ENCODE peak calls at places on chromosomes 5 and 9, in five cellular contexts. C, Q, N, S and T are unnamed samples. For H3K4me1, the result is how much of the 10 kb centered on the place peaks cover.

GRCh38 chr5:6810641-6811405 is 97.6 kb downstream of the TENT4A start:
- DNase-seq in C (no peak), N (no peak), Q (no peak), S (no peak), T (no peak)

GRCh38 chr5:170495796-170496195 is 8.0 kb upstream of the KCNIP1 start:
- DNase-seq in S (no peak), Q (no peak), C (no peak), N (no peak), T (no peak)

GRCh38 chr9:98142182-98142924 is 23.3 kb upstream of the TRIM14 start:
- DNase-seq in S (peak), Q (peak), C (no peak), N (no peak), T (no peak)

GRCh38 chr5:71651554-71651953 is 64.4 kb downstream of the MCCC2 start:
- DNase-seq in Q (no peak), C (no peak), N (no peak), S (no peak), T (no peak)

GRCh38 chr5:173283318-173284288 is 44.6 kb downstream of the STC2 start:
- DNase-seq in C (peak), S (peak), Q (peak), N (peak), T (no peak)

GRCh38 chr9:19026375-19026774 is 6.6 kb downstream of the SAXO1 start:
- DNase-seq in S (no peak), C (no peak), Q (no peak), N (no peak), T (no peak)

GRCh38 chr9:121453232-121453892 is 46.3 kb downstream of the GGTA1 start:
- DNase-seq in Q (no peak), N (no peak), S (no peak), C (no peak), T (no peak)

GRCh38 chr5:112863549-112863948 is 2.5 kb downstream of the SRP19 start:
- DNase-seq in N (no peak), C (no peak), Q (peak), S (no peak), T (no peak)

GRCh38 chr5:133878236-133878555 is 90.2 kb downstream of the C5orf15 start:
- DNase-seq in S (no peak), Q (no peak), N (no peak), C (no peak), T (no peak)

GRCh38 chr5:135236187-135236835 is 162.7 kb downstream of the MACROH2A1 start:
- DNase-seq in S (no peak), N (no peak), Q (no peak), C (no peak), T (no peak)

GRCh38 chr5:36150676-36151433 is 832 bp downstream of the LMBRD2 start:
- DNase-seq in N (peak), C (peak), Q (peak), S (no peak), T (peak)

GRCh38 chr9:129480705-129481104 is 140.2 kb downstream of the C9orf50 start:
- DNase-seq in S (no peak), Q (no peak), N (no peak), C (no peak), T (no peak)

GRCh38 chr9:129480227-129480626 is 140.7 kb downstream of the C9orf50 start:
- DNase-seq in S (no peak), Q (no peak), N (no peak), C (no peak), T (no peak)

GRCh38 chr9:129481824-129482511 is 138.9 kb downstream of the C9orf50 start:
- DNase-seq in S (peak), C (no peak), N (peak), Q (no peak), T (no peak)

GRCh38 chr9:129482521-129483466 is 138.1 kb downstream of the C9orf50 start:
- DNase-seq in Q (peak), C (no peak), S (peak), N (peak), T (no peak)

DNA sequence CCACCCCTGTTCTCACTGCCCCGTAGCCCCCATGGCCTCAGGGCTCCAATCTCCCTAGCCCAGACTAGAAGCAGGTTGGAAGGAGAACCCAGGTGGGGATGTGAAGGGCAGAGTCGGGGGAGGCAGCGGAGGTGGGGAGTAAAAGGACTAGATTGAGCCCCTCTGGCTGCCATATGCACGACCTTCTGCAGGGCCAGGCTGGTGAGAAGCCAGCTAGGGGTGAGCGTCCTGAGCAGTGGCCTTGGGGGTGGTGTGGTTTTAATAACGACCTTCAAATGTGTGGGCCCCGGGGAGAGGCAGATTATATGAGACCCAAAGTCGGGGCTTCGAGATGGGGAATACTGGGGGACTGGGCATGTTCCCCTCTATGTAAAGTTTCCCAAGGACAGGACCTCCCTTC is 139.5 kb downstream of the C9orf50 start:
- DNase-seq in Q (no peak), S (no peak), C (no peak), N (no peak), T (no peak)
- H3K4me1 ChIP-seq in Q (half or more), S (half or more), C (under half), N (under half), T (under half)

DNA sequence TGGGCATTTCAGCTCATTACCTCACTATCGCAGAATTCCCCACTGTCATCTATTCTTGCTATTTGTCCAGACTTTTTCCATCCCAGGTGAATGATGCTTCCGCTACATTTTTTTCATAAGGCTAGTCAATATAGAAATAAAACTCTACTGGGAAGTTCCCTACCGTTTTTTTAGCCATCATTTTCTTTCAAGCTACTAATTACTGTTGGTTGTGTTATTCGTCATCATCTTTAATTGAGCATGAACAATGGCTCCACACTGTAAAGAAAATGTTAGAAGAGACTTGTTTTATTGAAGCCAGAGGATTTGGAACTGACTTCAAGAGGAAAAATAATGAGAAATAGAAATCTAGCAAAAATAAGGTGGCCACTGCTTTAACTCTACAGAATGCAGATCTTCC is 265.0 kb downstream of the ZNF608 start:
- DNase-seq in N (no peak), C (no peak), S (no peak), Q (no peak), T (no peak)
- H3K4me1 ChIP-seq in N (under half), C (under half), S (under half), Q (under half), T (under half)

GRCh38 chr9:129671519-129671918 is 6.1 kb downstream of the PRRX2 start:
- DNase-seq in N (no peak), Q (no peak), S (no peak), C (no peak), T (no peak)
- H3K4me1 ChIP-seq in N (under half), Q (under half), S (under half), C (under half), T (under half)

DNA sequence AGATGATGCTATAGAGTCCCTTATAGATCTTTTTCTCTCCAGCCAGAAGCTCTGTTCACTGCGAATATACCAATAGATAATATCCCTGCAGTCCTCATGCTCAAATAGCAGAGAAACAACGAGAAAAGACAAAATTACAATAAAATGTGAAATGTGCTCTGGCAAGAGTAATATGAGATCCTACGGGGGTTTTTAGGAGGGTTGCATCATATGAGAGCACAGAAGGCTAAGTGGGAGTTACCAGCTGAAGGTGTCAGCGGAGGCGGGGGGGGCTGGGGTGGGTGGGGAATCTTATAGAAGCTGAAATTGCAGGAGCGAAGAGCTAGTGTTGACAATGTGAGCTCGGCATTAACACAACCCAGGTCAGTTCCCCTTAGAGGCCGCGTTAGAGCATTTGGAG is 109.6 kb downstream of the BASP1 start:
- DNase-seq in S (no peak), C (no peak), Q (no peak), N (no peak), T (no peak)
- H3K4me1 ChIP-seq in S (under half), C (under half), Q (under half), N (under half), T (under half)

GRCh38 chr5:143006511-143006910 is 236.3 kb downstream of the ARHGAP26 start:
- DNase-seq in C (no peak), Q (no peak), N (no peak), S (no peak), T (no peak)
- H3K4me1 ChIP-seq in C (under half), Q (under half), N (under half), S (half or more), T (under half)

GRCh38 chr9:76580832-76581231 is 121.8 kb downstream of the GCNT1 start:
- DNase-seq in C (no peak), S (no peak), Q (no peak), N (no peak), T (no peak)
- H3K4me1 ChIP-seq in C (under half), S (under half), Q (under half), N (under half), T (under half)